ENCODE peak calls at places on chromosomes 1 and 21, in seven cellular contexts. J, T, V, A, H, Z and G are unnamed samples.

GRCh38 chr1:223077434-223077833 is 65.6 kb downstream of the TLR5 start:
- DNase-seq in J (no peak), T (no peak), V (peak), A (no peak), H (no peak), Z (no peak), G (no peak)

GRCh38 chr1:118047006-118047649 is 117.6 kb downstream of the WDR3 start:
- DNase-seq in J (no peak), T (no peak), V (no peak), A (no peak), H (no peak), Z (no peak), G (no peak)

GRCh38 chr1:115300087-115300856 is 37.8 kb downstream of the NGF start:
- DNase-seq in J (peak), T (no peak), V (no peak), A (no peak), H (no peak), Z (no peak), G (peak)

GRCh38 chr1:1080122-1080753 is 6.1 kb upstream of the RNF223 start:
- DNase-seq in J (peak), T (peak), V (peak), A (peak), H (no peak), Z (peak), G (peak)

GRCh38 chr1:94660994-94661393 is 119.4 kb upstream of the F3 start:
- DNase-seq in J (no peak), T (no peak), V (no peak), A (no peak), H (no peak), Z (no peak), G (no peak)

GRCh38 chr1:81801032-81801833 is 499 bp downstream of the ADGRL2 start:
- DNase-seq in J (peak), T (peak), V (peak), A (peak), H (no peak), Z (peak), G (peak)

GRCh38 chr1:236868625-236869467 is 73.8 kb downstream of the MTR start:
- DNase-seq in J (peak), T (no peak), V (peak), A (peak), H (peak), Z (no peak), G (peak)

GRCh38 chr1:212518188-212518951 is 85.7 kb downstream of the NENF start:
- DNase-seq in J (peak), T (no peak), V (no peak), A (peak), H (no peak), Z (no peak), G (peak)

GRCh38 chr1:218759795-218760194 is 413.9 kb upstream of the LYPLAL1 start:
- DNase-seq in J (peak), T (no peak), V (no peak), A (no peak), H (no peak), Z (no peak), G (no peak)

GRCh38 chr1:192793983-192794767 is 14.7 kb upstream of the RGS2 start:
- DNase-seq in J (no peak), T (no peak), V (no peak), A (no peak), H (no peak), Z (no peak), G (no peak)

GRCh38 chr1:234262007-234262753 is 111.1 kb upstream of the COA6 start:
- DNase-seq in J (no peak), T (no peak), V (no peak), A (peak), H (no peak), Z (no peak), G (no peak)

GRCh38 chr1:24955161-24955560 is 25.1 kb upstream of the RUNX3 start:
- DNase-seq in J (peak), T (peak), V (no peak), A (no peak), H (no peak), Z (no peak), G (peak)

GRCh38 chr1:36342426-36343185 is 19.2 kb upstream of the EVA1B start:
- DNase-seq in J (peak), T (no peak), V (peak), A (no peak), H (no peak), Z (no peak), G (peak)

GRCh38 chr21:20276954-20277353 is 721.3 kb upstream of the NCAM2 start:
- DNase-seq in J (no peak), T (no peak), V (no peak), A (no peak), H (no peak), Z (no peak), G (no peak)

GRCh38 chr1:28104866-28105467 is 16.6 kb upstream of the EYA3 start:
- DNase-seq in J (peak), T (no peak), V (peak), A (peak), H (peak), Z (peak), G (peak)

GRCh38 chr1:69836961-69837636 is 269.4 kb downstream of the LRRC7 start:
- DNase-seq in J (peak), T (no peak), V (no peak), A (no peak), H (no peak), Z (no peak), G (no peak)

GRCh38 chr1:155070721-155071556 is 7.4 kb downstream of the EFNA4 start:
- DNase-seq in J (peak), T (no peak), V (peak), A (peak), H (no peak), Z (no peak), G (peak)

GRCh38 chr1:67339623-67340343 is 32.1 kb downstream of the IL12RB2 start:
- DNase-seq in J (peak), T (peak), V (no peak), A (no peak), H (peak), Z (no peak), G (peak)

GRCh38 chr1:161390559-161390858 is 22.8 kb upstream of the CFAP126 start:
- DNase-seq in J (no peak), T (no peak), V (no peak), A (no peak), H (no peak), Z (no peak), G (no peak)

GRCh38 chr1:211344335-211344664 is 17.7 kb downstream of the TRAF5 start:
- DNase-seq in J (peak), T (no peak), V (no peak), A (no peak), H (no peak), Z (no peak), G (no peak)

GRCh38 chr1:186899977-186900376 is 71.2 kb downstream of the PLA2G4A start:
- DNase-seq in J (no peak), T (no peak), V (no peak), A (no peak), H (no peak), Z (no peak), G (no peak)

GRCh38 chr1:159821171-159821867 is 5.4 kb upstream of the SLAMF8 start:
- DNase-seq in J (peak), T (no peak), V (peak), A (no peak), H (no peak), Z (no peak), G (no peak)

GRCh38 chr1:209747580-209748262 is 8.1 kb upstream of the TRAF3IP3 start:
- DNase-seq in J (peak), T (peak), V (peak), A (peak), H (peak), Z (peak), G (peak)

GRCh38 chr21:40165671-40166070 is 298.4 kb downstream of the PCP4 start:
- DNase-seq in J (no peak), T (no peak), V (no peak), A (no peak), H (no peak), Z (no peak), G (no peak)

GRCh38 chr1:153877112-153877511 is 45.7 kb downstream of the GATAD2B start:
- DNase-seq in J (no peak), T (no peak), V (no peak), A (no peak), H (no peak), Z (no peak), G (no peak)

GRCh38 chr1:54158071-54158470 is 5.3 kb upstream of the CDCP2 start:
- DNase-seq in J (no peak), T (no peak), V (no peak), A (peak), H (no peak), Z (no peak), G (no peak)

GRCh38 chr1:46622341-46622740 is 5.7 kb upstream of the MOB3C start:
- DNase-seq in J (peak), T (no peak), V (peak), A (peak), H (no peak), Z (no peak), G (peak)
- TF ChIP-seq CTCF in J (peak), T (peak), V (peak), A (peak), H (peak), Z (peak), G (peak)

GRCh38 chr1:119452085-119452484 is 37.1 kb downstream of the HSD3B2 start:
- DNase-seq in J (no peak), T (no peak), V (no peak), A (no peak), H (no peak), Z (no peak), G (no peak)

GRCh38 chr1:119451158-119451557 is 36.2 kb downstream of the HSD3B2 start:
- DNase-seq in J (no peak), T (no peak), V (no peak), A (no peak), H (no peak), Z (no peak), G (no peak)

GRCh38 chr1:119448112-119448511 is 33.2 kb downstream of the HSD3B2 start:
- DNase-seq in J (no peak), T (no peak), V (peak), A (no peak), H (no peak), Z (no peak), G (no peak)

GRCh38 chr1:119447344-119447743 is 32.4 kb downstream of the HSD3B2 start:
- DNase-seq in J (no peak), T (no peak), V (no peak), A (no peak), H (no peak), Z (no peak), G (no peak)

GRCh38 chr1:119449964-119450363 is 35.0 kb downstream of the HSD3B2 start:
- DNase-seq in J (no peak), T (no peak), V (no peak), A (no peak), H (no peak), Z (no peak), G (no peak)
- TF ChIP-seq CTCF in J (no peak), T (no peak), V (no peak), A (no peak), H (no peak), Z (no peak), G (no peak)

DNA sequence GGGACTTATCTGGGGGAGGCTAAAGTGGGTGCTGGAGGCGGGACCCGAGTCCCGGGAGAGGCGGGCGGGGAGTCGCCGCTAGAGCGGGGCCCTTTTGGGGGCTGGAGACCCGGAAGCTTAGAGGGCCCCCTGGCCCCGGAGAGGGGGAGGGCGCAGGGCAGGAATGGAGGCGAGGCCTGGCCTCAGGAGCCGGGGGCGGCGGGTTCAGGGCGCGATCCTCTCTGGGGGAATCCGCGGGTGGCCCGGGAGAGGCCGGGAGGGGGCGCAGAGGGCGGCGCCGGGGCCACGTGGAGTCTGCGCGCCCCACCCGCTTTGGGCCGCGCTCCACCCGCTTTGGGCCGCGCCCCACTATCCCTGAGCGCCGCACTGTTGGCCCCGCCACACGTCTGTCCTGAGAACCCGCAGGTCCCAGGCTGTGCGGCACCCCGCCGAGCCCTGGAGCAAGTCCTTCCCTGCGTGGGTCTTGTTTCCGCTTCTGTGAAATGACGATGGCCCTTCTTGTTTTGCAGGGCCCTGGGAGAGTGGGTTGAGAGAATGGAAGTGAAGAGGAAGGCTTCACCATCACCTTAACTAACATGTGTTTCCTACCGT is 84.4 kb downstream of the NKAIN1 start:
- DNase-seq in J (peak), T (no peak), V (peak), A (peak), H (no peak), Z (peak), G (peak)
- TF ChIP-seq CTCF in J (peak), T (peak), V (no peak), A (peak), H (peak), Z (peak), G (peak)

DNA sequence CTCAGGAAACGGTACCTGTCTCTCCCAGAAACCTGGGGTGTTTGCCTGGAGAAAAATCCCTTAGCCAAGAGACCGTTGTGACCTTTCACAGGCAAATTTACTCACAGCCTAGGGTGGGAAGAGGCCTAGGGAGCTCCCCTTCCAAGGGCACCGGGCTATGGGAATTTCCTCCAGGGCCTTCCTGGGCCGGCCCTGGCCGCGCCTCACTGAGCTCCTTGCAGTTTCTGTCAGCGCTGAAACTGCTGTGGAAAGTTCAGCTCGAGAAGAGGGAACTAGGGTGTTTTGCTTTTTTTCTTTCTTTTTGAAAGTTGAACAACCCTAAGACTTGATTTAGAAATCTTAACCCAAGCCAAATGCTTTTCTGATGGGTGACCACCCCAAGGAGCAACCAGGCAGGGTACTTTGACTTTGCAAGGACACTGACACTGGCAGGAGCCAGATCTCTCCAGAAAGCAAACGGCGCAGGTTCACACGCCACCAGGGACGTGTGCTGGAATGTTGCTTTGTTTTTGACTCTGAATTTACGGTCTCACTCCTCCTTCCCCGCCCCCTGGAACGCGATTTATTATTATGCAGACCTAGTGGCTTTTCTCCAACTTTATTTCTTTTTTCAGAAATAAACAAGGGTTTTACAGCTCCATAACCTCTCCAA is 229.6 kb upstream of the JUN start:
- DNase-seq in J (peak), T (peak), V (peak), A (peak), H (no peak), Z (no peak), G (peak)
- TF ChIP-seq CTCF in J (no peak), T (no peak), V (no peak), A (no peak), H (no peak), Z (no peak), G (no peak)

GRCh38 chr1:33454646-33455282 is 17.7 kb upstream of the ZSCAN20 start:
- DNase-seq in J (peak), T (no peak), V (no peak), A (no peak), H (no peak), Z (no peak), G (peak)

GRCh38 chr1:33459766-33460543 is 12.5 kb upstream of the ZSCAN20 start:
- DNase-seq in J (peak), T (peak), V (no peak), A (no peak), H (no peak), Z (no peak), G (peak)

GRCh38 chr1:33460947-33461629 is 11.4 kb upstream of the ZSCAN20 start:
- DNase-seq in J (no peak), T (no peak), V (no peak), A (no peak), H (no peak), Z (no peak), G (no peak)

GRCh38 chr1:33456302-33456886 is 16.1 kb upstream of the ZSCAN20 start:
- DNase-seq in J (no peak), T (no peak), V (no peak), A (no peak), H (no peak), Z (no peak), G (no peak)

DNA sequence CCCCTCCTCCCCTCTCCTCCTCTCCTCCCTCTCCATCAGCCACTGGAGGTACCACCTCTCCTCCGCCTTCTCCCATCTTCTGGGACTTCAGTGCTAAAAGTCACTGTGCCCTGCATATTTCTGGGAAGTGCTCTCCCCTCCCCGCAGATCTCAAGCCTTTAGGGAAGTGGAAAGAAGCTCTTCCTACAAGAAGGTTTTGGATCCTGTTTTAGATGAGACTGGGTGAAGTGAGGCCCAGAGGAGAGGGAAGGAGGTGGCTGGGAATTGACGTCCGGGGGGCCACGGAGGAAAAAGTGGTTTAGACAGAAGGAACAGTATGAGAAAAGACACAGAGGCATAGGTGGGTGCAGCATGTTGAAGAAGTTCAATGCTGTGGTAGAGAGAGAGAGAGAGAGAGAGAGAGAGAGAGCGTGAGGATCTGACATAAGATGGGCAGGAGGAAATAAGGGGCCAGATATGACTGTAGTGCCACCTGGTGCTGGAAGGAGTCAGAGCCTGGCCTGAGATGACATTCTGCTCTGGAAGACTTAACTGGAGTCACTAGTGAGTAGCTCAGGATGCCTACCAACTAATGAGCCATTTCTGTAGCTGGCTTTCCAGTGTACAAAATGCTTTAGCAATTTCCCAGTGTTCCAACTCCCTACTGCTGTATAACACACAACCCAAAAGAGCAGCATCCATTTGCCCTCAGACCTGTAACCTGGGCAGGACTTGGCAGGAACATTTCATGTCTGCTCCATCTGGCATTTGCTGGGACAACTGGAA is 16.7 kb upstream of the ZSCAN20 start:
- DNase-seq in J (peak), T (peak), V (peak), A (peak), H (no peak), Z (no peak), G (peak)
- TF ChIP-seq CTCF in J (peak), T (peak), V (peak), A (peak), H (peak), Z (peak), G (peak)

GRCh38 chr1:180973360-180973759 is 49.3 kb downstream of the STX6 start:
- DNase-seq in J (no peak), T (no peak), V (no peak), A (no peak), H (no peak), Z (peak), G (no peak)
- TF ChIP-seq CTCF in J (no peak), T (no peak), V (no peak), A (no peak), H (no peak), Z (no peak), G (no peak)